ENCODE peak calls at places on chromosomes 16 and 17, in four cellular contexts. G, M, L and X are unnamed samples.

GRCh38 chr17:59558953-59559352 is 6.5 kb upstream of the DHX40 start:
- DNase-seq in G (no peak), M (no peak), L (peak; percentile 17), X (no peak)

GRCh38 chr17:28975031-28975430 is 23.7 kb upstream of the PHF12 start:
- DNase-seq in G (no peak), M (no peak), L (no peak), X (no peak)

GRCh38 chr17:63494300-63494928 is 17.6 kb downstream of the ACE start:
- DNase-seq in G (no peak), M (no peak), L (no peak), X (no peak)

GRCh38 chr17:80491478-80492342 is 15.3 kb upstream of the NPTX1 start:
- DNase-seq in G (no peak), M (no peak), L (peak; percentile 89), X (no peak)

GRCh38 chr16:84839956-84840355 is 20.2 kb downstream of the CRISPLD2 start:
- DNase-seq in G (no peak), M (no peak), L (no peak), X (peak; percentile 58)

GRCh38 chr16:86067936-86068335 is 169.0 kb downstream of the IRF8 start:
- DNase-seq in G (no peak), M (no peak), L (no peak), X (no peak)

GRCh38 chr16:21005008-21005407 is 104.4 kb downstream of the LYRM1 start:
- DNase-seq in G (no peak), M (no peak), L (no peak), X (no peak)

GRCh38 chr17:19645608-19646250 is 2.8 kb upstream of the ALDH3A2 start:
- DNase-seq in G (peak; percentile 35), M (no peak), L (peak; percentile 29), X (peak; percentile 40)

GRCh38 chr17:560379-560935 is 154.2 kb downstream of the VPS53 start:
- DNase-seq in G (no peak), M (no peak), L (no peak), X (no peak)

GRCh38 chr17:82065638-82066303 is at the start of gene DUS1L:
- DNase-seq in G (peak; percentile 76), M (no peak), L (no peak), X (peak; percentile 72)

GRCh38 chr16:69223882-69224281 is 36.9 kb downstream of the SNTB2 start:
- DNase-seq in G (no peak), M (no peak), L (no peak), X (no peak)

GRCh38 chr17:78723001-78723796 is 58.9 kb downstream of the CYTH1 start:
- DNase-seq in G (no peak), M (no peak), L (no peak), X (no peak)

GRCh38 chr17:77634710-77635109 is 323.8 kb upstream of the TNRC6C start:
- DNase-seq in G (no peak), M (no peak), L (no peak), X (no peak)

GRCh38 chr16:27230562-27230991 is 27.3 kb downstream of the KDM8 start:
- DNase-seq in G (no peak), M (no peak), L (no peak), X (no peak)

GRCh38 chr17:31457391-31458234 is 66.1 kb downstream of the RAB11FIP4 start:
- DNase-seq in G (peak; percentile 86), M (no peak), L (no peak), X (no peak)

GRCh38 chr16:76441886-76442285 is 164.7 kb downstream of the CNTNAP4 start:
- DNase-seq in G (no peak), M (no peak), L (no peak), X (no peak)

GRCh38 chr16:57834936-57835335 is 32.6 kb upstream of the KIFC3 start:
- DNase-seq in G (no peak), M (no peak), L (no peak), X (peak; percentile 54)

GRCh38 chr17:16973760-16974540 is 2.0 kb upstream of the TNFRSF13B start:
- DNase-seq in G (no peak), M (no peak), L (no peak), X (no peak)

GRCh38 chr16:51131619-51132018 is 19.5 kb downstream of the SALL1 start:
- DNase-seq in G (no peak), M (no peak), L (no peak), X (no peak)

GRCh38 chr16:76176153-76176552 is 101.0 kb upstream of the CNTNAP4 start:
- DNase-seq in G (no peak), M (no peak), L (no peak), X (no peak)

GRCh38 chr16:20243731-20244281 is 83.5 kb downstream of the GP2 start:
- DNase-seq in G (peak; percentile 1), M (no peak), L (no peak), X (no peak)

GRCh38 chr16:89431158-89431584 is 59.2 kb downstream of the ANKRD11 start:
- DNase-seq in G (no peak), M (no peak), L (no peak), X (peak; percentile 52)

GRCh38 chr17:50117202-50118040 is 12.5 kb downstream of the SAMD14 start:
- DNase-seq in G (peak; percentile 83), M (no peak), L (peak; percentile 51), X (peak; percentile 74)

GRCh38 chr17:35795007-35795870 is at the start of gene MMP28:
- DNase-seq in G (peak; percentile 43), M (no peak), L (no peak), X (peak; percentile 70)

GRCh38 chr16:80369559-80369958 is 171.2 kb upstream of the DYNLRB2 start:
- DNase-seq in G (peak; percentile 14), M (peak; percentile 36), L (peak; percentile 23), X (peak; percentile 59)
- TF ChIP-seq JUN in G (no peak), M (no peak), L (no peak), X (no peak)

GRCh38 chr17:34726536-34727384 is 147.4 kb downstream of the TMEM132E start:
- DNase-seq in G (no peak), M (no peak), L (no peak), X (no peak)

GRCh38 chr17:34725008-34725407 is 145.6 kb downstream of the TMEM132E start:
- DNase-seq in G (no peak), M (no peak), L (no peak), X (no peak)

GRCh38 chr17:34727601-34728000 is 148.2 kb downstream of the TMEM132E start:
- DNase-seq in G (no peak), M (no peak), L (no peak), X (no peak)

GRCh38 chr17:34723875-34724274 is 144.5 kb downstream of the TMEM132E start:
- DNase-seq in G (no peak), M (no peak), L (no peak), X (no peak)

DNA sequence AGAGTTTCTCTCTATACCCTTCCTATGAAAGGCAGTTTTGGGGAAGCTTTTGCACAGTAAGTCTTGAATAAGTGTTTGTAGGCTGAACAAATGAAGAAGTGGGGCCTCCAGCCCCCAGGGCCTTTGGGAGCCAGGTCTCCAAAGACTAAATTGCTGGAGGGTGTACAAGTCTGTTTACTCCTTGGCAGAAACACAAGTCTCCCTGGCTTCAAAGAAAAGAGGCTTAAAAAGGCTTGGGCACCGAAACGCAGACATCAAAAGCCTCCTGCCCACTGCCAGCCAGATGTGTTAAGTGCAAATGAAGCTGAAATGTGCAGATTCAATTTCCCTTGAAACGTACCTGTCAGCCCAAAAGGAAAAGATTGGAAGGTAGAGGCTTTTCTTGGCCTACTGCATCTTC is 146.4 kb downstream of the TMEM132E start:
- DNase-seq in G (no peak), M (no peak), L (no peak), X (no peak)
- TF ChIP-seq HDAC2 in G (no peak), M (no peak), L (no peak), X (no peak)

GRCh38 chr16:11687606-11688519 is 19.6 kb downstream of the SNN start:
- DNase-seq in G (no peak), M (no peak), L (no peak), X (no peak)
- TF ChIP-seq JUN in G (no peak), M (no peak), L (no peak), X (no peak)

DNA sequence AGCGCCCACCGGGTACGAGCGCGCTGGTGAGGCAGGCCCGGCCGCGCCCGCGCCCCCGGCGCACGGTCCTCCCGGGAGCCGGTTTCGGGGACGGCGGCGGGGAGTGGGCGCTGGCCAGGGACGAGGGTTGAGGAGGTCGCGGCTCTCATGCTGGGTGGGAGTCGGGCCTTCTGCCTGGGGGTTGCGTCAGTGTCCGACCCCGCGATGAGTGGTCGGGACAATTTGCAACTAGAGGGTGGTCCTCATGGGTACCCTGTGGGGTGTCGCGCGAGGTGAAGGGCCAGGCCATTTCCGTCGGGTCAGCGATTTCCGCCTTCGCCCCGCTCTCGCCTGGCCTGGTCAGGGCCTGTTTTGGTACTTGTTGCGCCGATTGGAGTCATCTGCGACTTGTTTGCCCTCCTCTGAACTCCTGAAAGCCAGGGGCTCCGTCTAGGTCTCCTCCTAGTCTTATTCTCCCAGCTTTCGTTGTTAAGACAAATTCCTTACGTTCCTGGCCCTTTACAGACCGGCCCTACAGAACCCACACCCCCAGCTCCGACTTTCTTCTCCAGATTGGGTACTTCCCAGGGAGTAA is 14.9 kb downstream of the NAA60 start:
- DNase-seq in G (peak; percentile 53), M (no peak), L (no peak), X (no peak)
- TF ChIP-seq HDAC2 in G (no peak), M (no peak), L (no peak), X (no peak)

DNA sequence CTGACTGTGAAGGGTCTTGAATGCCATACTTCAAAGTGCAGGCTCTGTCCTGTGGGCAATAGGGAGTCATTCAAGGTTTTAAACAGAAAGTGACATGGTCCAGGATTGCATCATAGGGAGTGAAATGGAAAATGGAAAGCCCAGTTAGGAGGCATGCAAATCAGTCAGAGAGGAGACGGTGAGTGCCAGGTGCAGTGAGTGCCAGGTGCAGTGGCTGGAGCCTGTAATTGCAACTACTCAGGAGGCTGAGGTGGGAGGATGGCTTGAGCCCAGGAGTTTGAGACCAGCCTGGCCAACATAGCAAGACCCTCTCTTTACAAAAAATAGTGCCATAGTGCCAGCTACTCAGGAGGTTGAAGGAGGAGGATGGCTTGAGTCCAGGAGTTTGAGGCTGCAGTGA is 35.2 kb upstream of the SIAH1 start:
- DNase-seq in G (no peak), M (no peak), L (no peak), X (no peak)
- TF ChIP-seq JUN in G (no peak), M (no peak), L (no peak), X (no peak)

DNA sequence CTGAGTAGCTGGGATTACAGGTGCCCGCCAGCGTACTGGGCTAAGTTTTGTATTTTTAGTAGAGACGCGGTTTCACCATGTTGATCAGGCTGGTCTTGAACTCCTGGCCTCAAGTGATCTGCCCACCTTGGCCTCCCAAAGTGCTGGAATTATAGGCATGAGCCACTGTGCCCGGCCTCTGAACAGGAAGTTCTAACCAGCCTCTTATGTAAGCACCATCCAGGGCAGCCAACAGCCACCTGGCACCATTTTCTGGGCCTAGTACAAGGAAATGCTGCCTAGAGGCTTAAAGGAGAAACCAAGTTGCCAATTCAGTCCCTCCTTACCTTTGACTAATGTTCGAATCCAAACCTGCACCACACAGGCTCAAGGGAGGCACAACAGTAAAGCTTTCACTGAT is 8.5 kb upstream of the SLC39A11 start:
- DNase-seq in G (no peak), M (no peak), L (no peak), X (no peak)
- TF ChIP-seq HDAC2 in G (no peak), M (no peak), L (no peak), X (no peak)

GRCh38 chr16:9362050-9362449 is 270.6 kb downstream of the HAPSTR1 start:
- DNase-seq in G (no peak), M (no peak), L (peak; percentile 20), X (no peak)

GRCh38 chr16:9364721-9365693 is 273.6 kb downstream of the HAPSTR1 start:
- DNase-seq in G (no peak), M (no peak), L (peak; percentile 86), X (no peak)

GRCh38 chr16:9370071-9370491 is 278.6 kb downstream of the HAPSTR1 start:
- DNase-seq in G (no peak), M (no peak), L (no peak), X (no peak)

GRCh38 chr16:9363520-9363919 is 272.1 kb downstream of the HAPSTR1 start:
- DNase-seq in G (no peak), M (no peak), L (no peak), X (no peak)

GRCh38 chr16:9366048-9366969 is 274.9 kb downstream of the HAPSTR1 start:
- DNase-seq in G (no peak), M (no peak), L (no peak), X (no peak)
- TF ChIP-seq JUN in G (no peak), M (no peak), L (no peak), X (no peak)